ENCODE peak calls at places on chromosomes 5 and 9, in ten cellular contexts. One of them, this sample, is unnamed.
A peak's percentile ranks its signal among the peaks of the same experiment; 100 is the strongest.

GRCh38 chr5:142446131-142446959 is 121.5 kb upstream of the SPRY4 start:
- DNase-seq in pulmonary artery endothelial cell: peak; percentile 57
- DNase-seq in gastrocnemius medialis: no peak
- DNase-seq in HL-60: no peak
- DNase-seq in bronchial epithelial cell: peak; percentile 66
- DNase-seq in stimulated activated CD4-positive, alpha-beta T cell treated with anti-CD3 and anti-CD28 coated beads, Interleukin-12 subunit alpha, Interleukin-12 subunit beta, amount 100 ng/mL, for 4 hours: no peak
- DNase-seq in colonic mucosa: no peak
- DNase-seq in KG1: no peak
- DNase-seq in stimulated activated CD8-positive, alpha-beta memory T cell treated with anti-CD3 and anti-CD28 coated beads, Interleukin-4, amount 100 ng/mL, for 4 hours: no peak
- DNase-seq in SW 1271: peak; percentile 92
- DNase-seq in this sample: no peak

GRCh38 chr9:129863059-129863690 is 27.9 kb downstream of the USP20 start:
- DNase-seq in HL-60: peak; percentile 98
- DNase-seq in KG1: peak; percentile 90
- DNase-seq in stimulated activated CD8-positive, alpha-beta memory T cell treated with anti-CD3 and anti-CD28 coated beads, Interleukin-4, amount 100 ng/mL, for 4 hours: peak; percentile 32
- DNase-seq in gastrocnemius medialis: no peak
- DNase-seq in stimulated activated CD4-positive, alpha-beta T cell treated with anti-CD3 and anti-CD28 coated beads, Interleukin-12 subunit alpha, Interleukin-12 subunit beta, amount 100 ng/mL, for 4 hours: peak; percentile 39
- DNase-seq in SW 1271: no peak
- DNase-seq in colonic mucosa: no peak
- DNase-seq in pulmonary artery endothelial cell: peak; percentile 96
- DNase-seq in bronchial epithelial cell: peak; percentile 53
- DNase-seq in this sample: no peak

GRCh38 chr9:127166651-127167524 is 44.5 kb upstream of the ANGPTL2 start:
- DNase-seq in gastrocnemius medialis: no peak
- DNase-seq in bronchial epithelial cell: peak; percentile 94
- DNase-seq in KG1: no peak
- DNase-seq in stimulated activated CD8-positive, alpha-beta memory T cell treated with anti-CD3 and anti-CD28 coated beads, Interleukin-4, amount 100 ng/mL, for 4 hours: no peak
- DNase-seq in colonic mucosa: no peak
- DNase-seq in stimulated activated CD4-positive, alpha-beta T cell treated with anti-CD3 and anti-CD28 coated beads, Interleukin-12 subunit alpha, Interleukin-12 subunit beta, amount 100 ng/mL, for 4 hours: no peak
- DNase-seq in pulmonary artery endothelial cell: no peak
- DNase-seq in SW 1271: no peak
- DNase-seq in HL-60: no peak
- DNase-seq in this sample: peak; percentile 70

GRCh38 chr5:128774605-128775004 is 190.7 kb upstream of the SLC27A6 start:
- DNase-seq in SW 1271: no peak
- DNase-seq in stimulated activated CD8-positive, alpha-beta memory T cell treated with anti-CD3 and anti-CD28 coated beads, Interleukin-4, amount 100 ng/mL, for 4 hours: no peak
- DNase-seq in colonic mucosa: no peak
- DNase-seq in KG1: no peak
- DNase-seq in gastrocnemius medialis: no peak
- DNase-seq in pulmonary artery endothelial cell: no peak
- DNase-seq in stimulated activated CD4-positive, alpha-beta T cell treated with anti-CD3 and anti-CD28 coated beads, Interleukin-12 subunit alpha, Interleukin-12 subunit beta, amount 100 ng/mL, for 4 hours: no peak
- DNase-seq in HL-60: peak; percentile 76
- DNase-seq in bronchial epithelial cell: peak; percentile 75
- DNase-seq in this sample: no peak

GRCh38 chr5:155512302-155512701 is 498.7 kb downstream of the KIF4B start:
- DNase-seq in KG1: no peak
- DNase-seq in colonic mucosa: no peak
- DNase-seq in HL-60: no peak
- DNase-seq in bronchial epithelial cell: no peak
- DNase-seq in gastrocnemius medialis: no peak
- DNase-seq in pulmonary artery endothelial cell: no peak
- DNase-seq in stimulated activated CD8-positive, alpha-beta memory T cell treated with anti-CD3 and anti-CD28 coated beads, Interleukin-4, amount 100 ng/mL, for 4 hours: no peak
- DNase-seq in SW 1271: no peak
- DNase-seq in stimulated activated CD4-positive, alpha-beta T cell treated with anti-CD3 and anti-CD28 coated beads, Interleukin-12 subunit alpha, Interleukin-12 subunit beta, amount 100 ng/mL, for 4 hours: no peak
- DNase-seq in this sample: no peak

GRCh38 chr5:93790401-93790800 is 49.0 kb upstream of the POU5F2 start:
- DNase-seq in HL-60: no peak
- DNase-seq in SW 1271: no peak
- DNase-seq in KG1: no peak
- DNase-seq in bronchial epithelial cell: peak; percentile 88
- DNase-seq in stimulated activated CD8-positive, alpha-beta memory T cell treated with anti-CD3 and anti-CD28 coated beads, Interleukin-4, amount 100 ng/mL, for 4 hours: no peak
- DNase-seq in pulmonary artery endothelial cell: no peak
- DNase-seq in colonic mucosa: no peak
- DNase-seq in gastrocnemius medialis: no peak
- DNase-seq in stimulated activated CD4-positive, alpha-beta T cell treated with anti-CD3 and anti-CD28 coated beads, Interleukin-12 subunit alpha, Interleukin-12 subunit beta, amount 100 ng/mL, for 4 hours: no peak
- DNase-seq in this sample: no peak

GRCh38 chr5:78889759-78890158 is 95.4 kb downstream of the ARSB start:
- DNase-seq in stimulated activated CD8-positive, alpha-beta memory T cell treated with anti-CD3 and anti-CD28 coated beads, Interleukin-4, amount 100 ng/mL, for 4 hours: no peak
- DNase-seq in SW 1271: no peak
- DNase-seq in stimulated activated CD4-positive, alpha-beta T cell treated with anti-CD3 and anti-CD28 coated beads, Interleukin-12 subunit alpha, Interleukin-12 subunit beta, amount 100 ng/mL, for 4 hours: no peak
- DNase-seq in gastrocnemius medialis: no peak
- DNase-seq in pulmonary artery endothelial cell: no peak
- DNase-seq in HL-60: no peak
- DNase-seq in KG1: no peak
- DNase-seq in colonic mucosa: no peak
- DNase-seq in bronchial epithelial cell: peak; percentile 76
- DNase-seq in this sample: no peak

GRCh38 chr5:135102716-135103696 is 69.0 kb upstream of the PITX1 start:
- DNase-seq in pulmonary artery endothelial cell: no peak
- DNase-seq in gastrocnemius medialis: no peak
- DNase-seq in colonic mucosa: no peak
- DNase-seq in SW 1271: no peak
- DNase-seq in bronchial epithelial cell: no peak
- DNase-seq in stimulated activated CD8-positive, alpha-beta memory T cell treated with anti-CD3 and anti-CD28 coated beads, Interleukin-4, amount 100 ng/mL, for 4 hours: no peak
- DNase-seq in HL-60: no peak
- DNase-seq in KG1: no peak
- DNase-seq in stimulated activated CD4-positive, alpha-beta T cell treated with anti-CD3 and anti-CD28 coated beads, Interleukin-12 subunit alpha, Interleukin-12 subunit beta, amount 100 ng/mL, for 4 hours: no peak
- DNase-seq in this sample: no peak

GRCh38 chr5:41403846-41404245 is 106.6 kb downstream of the PLCXD3 start:
- DNase-seq in SW 1271: no peak
- DNase-seq in colonic mucosa: no peak
- DNase-seq in KG1: no peak
- DNase-seq in gastrocnemius medialis: no peak
- DNase-seq in bronchial epithelial cell: no peak
- DNase-seq in HL-60: no peak
- DNase-seq in stimulated activated CD4-positive, alpha-beta T cell treated with anti-CD3 and anti-CD28 coated beads, Interleukin-12 subunit alpha, Interleukin-12 subunit beta, amount 100 ng/mL, for 4 hours: no peak
- DNase-seq in pulmonary artery endothelial cell: no peak
- DNase-seq in stimulated activated CD8-positive, alpha-beta memory T cell treated with anti-CD3 and anti-CD28 coated beads, Interleukin-4, amount 100 ng/mL, for 4 hours: no peak
- DNase-seq in this sample: no peak

GRCh38 chr9:112169368-112169767 is 5.7 kb downstream of the SUSD1 start:
- DNase-seq in HL-60: no peak
- DNase-seq in pulmonary artery endothelial cell: no peak
- DNase-seq in bronchial epithelial cell: peak; percentile 92
- DNase-seq in SW 1271: no peak
- DNase-seq in stimulated activated CD8-positive, alpha-beta memory T cell treated with anti-CD3 and anti-CD28 coated beads, Interleukin-4, amount 100 ng/mL, for 4 hours: no peak
- DNase-seq in colonic mucosa: peak; percentile 80
- DNase-seq in stimulated activated CD4-positive, alpha-beta T cell treated with anti-CD3 and anti-CD28 coated beads, Interleukin-12 subunit alpha, Interleukin-12 subunit beta, amount 100 ng/mL, for 4 hours: no peak
- DNase-seq in gastrocnemius medialis: no peak
- DNase-seq in KG1: no peak
- DNase-seq in this sample: no peak

GRCh38 chr5:73180561-73180960 is 7.6 kb downstream of the TMEM174 start:
- DNase-seq in HL-60: no peak
- DNase-seq in gastrocnemius medialis: no peak
- DNase-seq in stimulated activated CD8-positive, alpha-beta memory T cell treated with anti-CD3 and anti-CD28 coated beads, Interleukin-4, amount 100 ng/mL, for 4 hours: no peak
- DNase-seq in SW 1271: no peak
- DNase-seq in bronchial epithelial cell: no peak
- DNase-seq in KG1: no peak
- DNase-seq in stimulated activated CD4-positive, alpha-beta T cell treated with anti-CD3 and anti-CD28 coated beads, Interleukin-12 subunit alpha, Interleukin-12 subunit beta, amount 100 ng/mL, for 4 hours: no peak
- DNase-seq in colonic mucosa: no peak
- DNase-seq in pulmonary artery endothelial cell: no peak
- DNase-seq in this sample: peak; percentile 74

GRCh38 chr9:134781895-134782294 is 98.7 kb upstream of the FCN2 start:
- DNase-seq in SW 1271: no peak
- DNase-seq in colonic mucosa: no peak
- DNase-seq in stimulated activated CD8-positive, alpha-beta memory T cell treated with anti-CD3 and anti-CD28 coated beads, Interleukin-4, amount 100 ng/mL, for 4 hours: no peak
- DNase-seq in gastrocnemius medialis: no peak
- DNase-seq in pulmonary artery endothelial cell: no peak
- DNase-seq in HL-60: peak; percentile 15
- DNase-seq in bronchial epithelial cell: no peak
- DNase-seq in stimulated activated CD4-positive, alpha-beta T cell treated with anti-CD3 and anti-CD28 coated beads, Interleukin-12 subunit alpha, Interleukin-12 subunit beta, amount 100 ng/mL, for 4 hours: no peak
- DNase-seq in KG1: no peak
- DNase-seq in this sample: no peak

GRCh38 chr9:136538599-136539426 is 7.0 kb downstream of the NOTCH1 start:
- DNase-seq in bronchial epithelial cell: peak; percentile 29
- DNase-seq in SW 1271: no peak
- DNase-seq in stimulated activated CD4-positive, alpha-beta T cell treated with anti-CD3 and anti-CD28 coated beads, Interleukin-12 subunit alpha, Interleukin-12 subunit beta, amount 100 ng/mL, for 4 hours: peak; percentile 55
- DNase-seq in stimulated activated CD8-positive, alpha-beta memory T cell treated with anti-CD3 and anti-CD28 coated beads, Interleukin-4, amount 100 ng/mL, for 4 hours: no peak
- DNase-seq in colonic mucosa: peak; percentile 86
- DNase-seq in KG1: peak; percentile 28
- DNase-seq in gastrocnemius medialis: no peak
- DNase-seq in pulmonary artery endothelial cell: peak; percentile 71
- DNase-seq in HL-60: no peak
- DNase-seq in this sample: no peak

GRCh38 chr5:127830157-127830556 is 127.0 kb downstream of the CCDC192 start:
- DNase-seq in HL-60: no peak
- DNase-seq in pulmonary artery endothelial cell: no peak
- DNase-seq in stimulated activated CD8-positive, alpha-beta memory T cell treated with anti-CD3 and anti-CD28 coated beads, Interleukin-4, amount 100 ng/mL, for 4 hours: no peak
- DNase-seq in KG1: no peak
- DNase-seq in bronchial epithelial cell: no peak
- DNase-seq in colonic mucosa: no peak
- DNase-seq in SW 1271: no peak
- DNase-seq in gastrocnemius medialis: no peak
- DNase-seq in stimulated activated CD4-positive, alpha-beta T cell treated with anti-CD3 and anti-CD28 coated beads, Interleukin-12 subunit alpha, Interleukin-12 subunit beta, amount 100 ng/mL, for 4 hours: no peak
- DNase-seq in this sample: no peak

GRCh38 chr5:84715087-84715486 is 330.4 kb upstream of the EDIL3 start:
- DNase-seq in bronchial epithelial cell: peak; percentile 50
- DNase-seq in gastrocnemius medialis: no peak
- DNase-seq in HL-60: no peak
- DNase-seq in stimulated activated CD4-positive, alpha-beta T cell treated with anti-CD3 and anti-CD28 coated beads, Interleukin-12 subunit alpha, Interleukin-12 subunit beta, amount 100 ng/mL, for 4 hours: no peak
- DNase-seq in SW 1271: no peak
- DNase-seq in pulmonary artery endothelial cell: no peak
- DNase-seq in KG1: no peak
- DNase-seq in stimulated activated CD8-positive, alpha-beta memory T cell treated with anti-CD3 and anti-CD28 coated beads, Interleukin-4, amount 100 ng/mL, for 4 hours: no peak
- DNase-seq in colonic mucosa: no peak
- DNase-seq in this sample: no peak

GRCh38 chr5:75006821-75007536 is 45.4 kb downstream of the GCNT4 start:
- DNase-seq in pulmonary artery endothelial cell: no peak
- DNase-seq in KG1: no peak
- DNase-seq in stimulated activated CD4-positive, alpha-beta T cell treated with anti-CD3 and anti-CD28 coated beads, Interleukin-12 subunit alpha, Interleukin-12 subunit beta, amount 100 ng/mL, for 4 hours: no peak
- DNase-seq in SW 1271: no peak
- DNase-seq in HL-60: no peak
- DNase-seq in stimulated activated CD8-positive, alpha-beta memory T cell treated with anti-CD3 and anti-CD28 coated beads, Interleukin-4, amount 100 ng/mL, for 4 hours: no peak
- DNase-seq in bronchial epithelial cell: no peak
- DNase-seq in colonic mucosa: no peak
- DNase-seq in gastrocnemius medialis: no peak
- DNase-seq in this sample: no peak

GRCh38 chr9:129383415-129384088 is 205.5 kb upstream of the IER5L start:
- DNase-seq in SW 1271: no peak
- DNase-seq in pulmonary artery endothelial cell: no peak
- DNase-seq in stimulated activated CD4-positive, alpha-beta T cell treated with anti-CD3 and anti-CD28 coated beads, Interleukin-12 subunit alpha, Interleukin-12 subunit beta, amount 100 ng/mL, for 4 hours: peak; percentile 61
- DNase-seq in bronchial epithelial cell: peak; percentile 66
- DNase-seq in KG1: peak; percentile 50
- DNase-seq in colonic mucosa: peak; percentile 78
- DNase-seq in stimulated activated CD8-positive, alpha-beta memory T cell treated with anti-CD3 and anti-CD28 coated beads, Interleukin-4, amount 100 ng/mL, for 4 hours: peak; percentile 17
- DNase-seq in HL-60: peak; percentile 69
- DNase-seq in gastrocnemius medialis: peak; percentile 72
- DNase-seq in this sample: peak; percentile 4

GRCh38 chr5:41747291-41747690 is 122.9 kb downstream of the OXCT1 start:
- DNase-seq in HL-60: no peak
- DNase-seq in colonic mucosa: no peak
- DNase-seq in stimulated activated CD4-positive, alpha-beta T cell treated with anti-CD3 and anti-CD28 coated beads, Interleukin-12 subunit alpha, Interleukin-12 subunit beta, amount 100 ng/mL, for 4 hours: no peak
- DNase-seq in SW 1271: no peak
- DNase-seq in gastrocnemius medialis: no peak
- DNase-seq in stimulated activated CD8-positive, alpha-beta memory T cell treated with anti-CD3 and anti-CD28 coated beads, Interleukin-4, amount 100 ng/mL, for 4 hours: no peak
- DNase-seq in bronchial epithelial cell: peak; percentile 22
- DNase-seq in pulmonary artery endothelial cell: peak; percentile 20
- DNase-seq in KG1: no peak
- DNase-seq in this sample: no peak

GRCh38 chr9:135060461-135061116 is 26.9 kb upstream of the OLFM1 start:
- DNase-seq in HL-60: no peak
- DNase-seq in bronchial epithelial cell: no peak
- DNase-seq in stimulated activated CD4-positive, alpha-beta T cell treated with anti-CD3 and anti-CD28 coated beads, Interleukin-12 subunit alpha, Interleukin-12 subunit beta, amount 100 ng/mL, for 4 hours: no peak
- DNase-seq in pulmonary artery endothelial cell: no peak
- DNase-seq in KG1: no peak
- DNase-seq in gastrocnemius medialis: no peak
- DNase-seq in colonic mucosa: no peak
- DNase-seq in stimulated activated CD8-positive, alpha-beta memory T cell treated with anti-CD3 and anti-CD28 coated beads, Interleukin-4, amount 100 ng/mL, for 4 hours: no peak
- DNase-seq in SW 1271: no peak
- DNase-seq in this sample: no peak

GRCh38 chr9:86494644-86495081 is 140.5 kb upstream of the TUT7 start:
- DNase-seq in bronchial epithelial cell: peak; percentile 96
- DNase-seq in SW 1271: no peak
- DNase-seq in pulmonary artery endothelial cell: no peak
- DNase-seq in HL-60: no peak
- DNase-seq in colonic mucosa: no peak
- DNase-seq in gastrocnemius medialis: no peak
- DNase-seq in stimulated activated CD4-positive, alpha-beta T cell treated with anti-CD3 and anti-CD28 coated beads, Interleukin-12 subunit alpha, Interleukin-12 subunit beta, amount 100 ng/mL, for 4 hours: no peak
- DNase-seq in stimulated activated CD8-positive, alpha-beta memory T cell treated with anti-CD3 and anti-CD28 coated beads, Interleukin-4, amount 100 ng/mL, for 4 hours: no peak
- DNase-seq in KG1: no peak
- DNase-seq in this sample: no peak

GRCh38 chr5:168342151-168342825 is 50.8 kb downstream of the WWC1 start:
- DNase-seq in KG1: no peak
- DNase-seq in stimulated activated CD4-positive, alpha-beta T cell treated with anti-CD3 and anti-CD28 coated beads, Interleukin-12 subunit alpha, Interleukin-12 subunit beta, amount 100 ng/mL, for 4 hours: no peak
- DNase-seq in HL-60: no peak
- DNase-seq in pulmonary artery endothelial cell: no peak
- DNase-seq in SW 1271: no peak
- DNase-seq in stimulated activated CD8-positive, alpha-beta memory T cell treated with anti-CD3 and anti-CD28 coated beads, Interleukin-4, amount 100 ng/mL, for 4 hours: no peak
- DNase-seq in colonic mucosa: no peak
- DNase-seq in bronchial epithelial cell: no peak
- DNase-seq in gastrocnemius medialis: no peak
- DNase-seq in this sample: no peak